ENCODE peak calls at places on chromosomes 12 and 14, in five cellular contexts. D is LoVo, W is right cardiac atrium, J is epithelial cell of proximal tubule, I is SK-MEL-5. M is an unnamed sample.

GRCh38 chr14:64765740-64766302 is 61.6 kb downstream of the PLEKHG3 start:
- DNase-seq in D (no peak), W (no peak), J (no peak), I (no peak), M (no peak)

GRCh38 chr14:36394593-36394992 is 74.2 kb upstream of the MBIP start:
- DNase-seq in D (no peak), W (no peak), J (no peak), I (no peak), M (no peak)

GRCh38 chr12:111886662-111887545 is 44.9 kb downstream of the MAPKAPK5 start:
- DNase-seq in D (no peak), W (no peak), J (no peak), I (no peak), M (no peak)

GRCh38 chr14:57405562-57405961 is 15.2 kb downstream of the NAA30 start:
- DNase-seq in D (no peak), W (no peak), J (no peak), I (no peak), M (no peak)

GRCh38 chr12:50072198-50072907 is 12.8 kb upstream of the SMARCD1 start:
- DNase-seq in D (no peak), W (no peak), J (no peak), I (no peak), M (no peak)

GRCh38 chr12:58811346-58811745 is 109.0 kb downstream of the LRIG3 start:
- DNase-seq in D (no peak), W (no peak), J (no peak), I (no peak), M (no peak)

GRCh38 chr12:79451988-79452387 is 238.8 kb downstream of the PAWR start:
- DNase-seq in D (no peak), W (peak; percentile 81), J (peak; percentile 94), I (peak; percentile 11), M (peak; percentile 64)

GRCh38 chr12:75852143-75852542 is 179.4 kb downstream of the PHLDA1 start:
- DNase-seq in D (no peak), W (no peak), J (peak; percentile 38), I (no peak), M (no peak)

GRCh38 chr12:33690562-33690961 is 250.9 kb upstream of the SYT10 start:
- DNase-seq in D (no peak), W (no peak), J (no peak), I (no peak), M (no peak)

GRCh38 chr12:95790912-95791849 is 617 bp upstream of the NTN4 start:
- DNase-seq in D (no peak), W (peak; percentile 59), J (no peak), I (no peak), M (peak; percentile 62)

GRCh38 chr14:23119362-23120327 is 590 bp upstream of the CEBPE start:
- DNase-seq in D (no peak), W (no peak), J (no peak), I (no peak), M (no peak)

GRCh38 chr12:95096852-95097251 is 23.4 kb upstream of the NR2C1 start:
- DNase-seq in D (no peak), W (no peak), J (no peak), I (no peak), M (peak; percentile 51)